ENCODE peak calls at places on chromosomes 4 and X, in four cellular contexts. L is colonic mucosa, J is fibroblast of pulmonary artery, H is neural progenitor cell. Y is an unnamed sample.

GRCh38 chr4:83114576-83114975 is at the start of gene PLAC8:
- DNase-seq in L (peak), J (no peak), H (no peak), Y (no peak)

GRCh38 chrX:125210146-125210545 is 109.5 kb upstream of the TEX13C start:
- DNase-seq in L (no peak), J (no peak), H (peak), Y (no peak)

GRCh38 chr4:7398104-7398423 is 36.7 kb downstream of the PSAPL1 start:
- DNase-seq in L (no peak), J (peak), H (no peak), Y (no peak)

GRCh38 chrX:48753708-48754107 is 7.8 kb upstream of the GLOD5 start:
- DNase-seq in L (no peak), J (no peak), H (no peak), Y (no peak)

GRCh38 chrX:119218198-119218597 is 17.9 kb upstream of the PGRMC1 start:
- DNase-seq in L (no peak), J (peak), H (no peak), Y (no peak)

GRCh38 chr4:109600431-109600830 is 40.4 kb downstream of the MCUB start:
- DNase-seq in L (no peak), J (no peak), H (no peak), Y (no peak)

GRCh38 chr4:52126946-52127345 is 75.8 kb downstream of the SPATA18 start:
- DNase-seq in L (no peak), J (peak), H (no peak), Y (no peak)

GRCh38 chr4:20681263-20681662 is 19.0 kb upstream of the PACRGL start:
- DNase-seq in L (no peak), J (no peak), H (no peak), Y (no peak)

GRCh38 chrX:38052096-38052495 is 45.7 kb downstream of the SYTL5 start:
- DNase-seq in L (no peak), J (peak), H (no peak), Y (peak)

GRCh38 chrX:108036298-108036973 is 8.4 kb upstream of the VSIG1 start:
- DNase-seq in L (peak), J (peak), H (no peak), Y (peak)

GRCh38 chr4:55157559-55158277 is 32.3 kb upstream of the KDR start:
- DNase-seq in L (no peak), J (no peak), H (no peak), Y (no peak)

GRCh38 chr4:47704693-47705325 is 133.1 kb downstream of the CORIN start:
- DNase-seq in L (no peak), J (peak), H (peak), Y (no peak)

GRCh38 chr4:7904942-7905341 is 34.7 kb downstream of the AFAP1 start:
- DNase-seq in L (no peak), J (peak), H (no peak), Y (peak)

GRCh38 chrX:15151267-15152196 is 118.4 kb downstream of the ASB9 start:
- DNase-seq in L (no peak), J (no peak), H (no peak), Y (no peak)

GRCh38 chr4:1447676-1448588 is 41.7 kb upstream of the NKX1-1 start:
- DNase-seq in L (no peak), J (no peak), H (no peak), Y (no peak)

GRCh38 chr4:74539043-74539790 is 94.3 kb downstream of the AREG start:
- DNase-seq in L (no peak), J (peak), H (no peak), Y (no peak)

GRCh38 chr4:48296330-48296729 is 26.7 kb upstream of the TEC start:
- DNase-seq in L (no peak), J (no peak), H (no peak), Y (no peak)

GRCh38 chrX:10071451-10072163 is 85.2 kb upstream of the CLCN4 start:
- DNase-seq in L (no peak), J (peak), H (no peak), Y (no peak)

GRCh38 chrX:123167621-123168020 is 16.5 kb upstream of the GRIA3 start:
- DNase-seq in L (no peak), J (no peak), H (no peak), Y (no peak)

GRCh38 chr4:18021470-18021719 is 160 bp downstream of the LCORL start:
- DNase-seq in L (no peak), J (no peak), H (no peak), Y (no peak)

GRCh38 chrX:19744231-19744630 is 143.2 kb downstream of the SH3KBP1 start:
- DNase-seq in L (no peak), J (no peak), H (no peak), Y (no peak)

GRCh38 chr4:152234571-152234970 is 301.3 kb downstream of the FBXW7 start:
- DNase-seq in L (no peak), J (no peak), H (no peak), Y (no peak)

GRCh38 chr4:106316773-106317409 is 541 bp downstream of the AIMP1 start:
- DNase-seq in L (no peak), J (peak), H (peak), Y (no peak)

GRCh38 chr4:126839066-126839465 is 793.7 kb upstream of the INTU start:
- DNase-seq in L (no peak), J (peak), H (no peak), Y (peak)

GRCh38 chr4:100287569-100287968 is 97.3 kb upstream of the DDIT4L start:
- DNase-seq in L (no peak), J (no peak), H (no peak), Y (no peak)

GRCh38 chr4:2303121-2303685 is 41.3 kb upstream of the MXD4 start:
- DNase-seq in L (peak), J (no peak), H (no peak), Y (no peak)

GRCh38 chr4:53863731-53864130 is 200.7 kb downstream of the CHIC2 start:
- DNase-seq in L (no peak), J (no peak), H (no peak), Y (no peak)

GRCh38 chrX:101803451-101803850 is 128.4 kb downstream of the ZMAT1 start:
- DNase-seq in L (no peak), J (peak), H (peak), Y (peak)

GRCh38 chrX:116277391-116277790 is 106.8 kb downstream of the AGTR2 start:
- DNase-seq in L (no peak), J (no peak), H (no peak), Y (no peak)

GRCh38 chr4:19317377-19317776 is 934.3 kb upstream of the SLIT2 start:
- DNase-seq in L (no peak), J (no peak), H (no peak), Y (no peak)

GRCh38 chr4:46124773-46125172 is 919 bp upstream of the GABRG1 start:
- DNase-seq in L (no peak), J (no peak), H (peak), Y (no peak)

GRCh38 chrX:78029663-78030062 is 60.2 kb upstream of the PGAM4 start:
- DNase-seq in L (peak), J (peak), H (peak), Y (no peak)

GRCh38 chr4:153227501-153227900 is 23.3 kb downstream of the TRIM2 start:
- DNase-seq in L (no peak), J (no peak), H (peak), Y (no peak)

GRCh38 chr4:165439981-165440380 is 61.2 kb downstream of the CPE start:
- DNase-seq in L (no peak), J (no peak), H (no peak), Y (no peak)

GRCh38 chr4:119589165-119589564 is 39.4 kb downstream of the PDE5A start:
- DNase-seq in L (no peak), J (no peak), H (no peak), Y (no peak)

DNA sequence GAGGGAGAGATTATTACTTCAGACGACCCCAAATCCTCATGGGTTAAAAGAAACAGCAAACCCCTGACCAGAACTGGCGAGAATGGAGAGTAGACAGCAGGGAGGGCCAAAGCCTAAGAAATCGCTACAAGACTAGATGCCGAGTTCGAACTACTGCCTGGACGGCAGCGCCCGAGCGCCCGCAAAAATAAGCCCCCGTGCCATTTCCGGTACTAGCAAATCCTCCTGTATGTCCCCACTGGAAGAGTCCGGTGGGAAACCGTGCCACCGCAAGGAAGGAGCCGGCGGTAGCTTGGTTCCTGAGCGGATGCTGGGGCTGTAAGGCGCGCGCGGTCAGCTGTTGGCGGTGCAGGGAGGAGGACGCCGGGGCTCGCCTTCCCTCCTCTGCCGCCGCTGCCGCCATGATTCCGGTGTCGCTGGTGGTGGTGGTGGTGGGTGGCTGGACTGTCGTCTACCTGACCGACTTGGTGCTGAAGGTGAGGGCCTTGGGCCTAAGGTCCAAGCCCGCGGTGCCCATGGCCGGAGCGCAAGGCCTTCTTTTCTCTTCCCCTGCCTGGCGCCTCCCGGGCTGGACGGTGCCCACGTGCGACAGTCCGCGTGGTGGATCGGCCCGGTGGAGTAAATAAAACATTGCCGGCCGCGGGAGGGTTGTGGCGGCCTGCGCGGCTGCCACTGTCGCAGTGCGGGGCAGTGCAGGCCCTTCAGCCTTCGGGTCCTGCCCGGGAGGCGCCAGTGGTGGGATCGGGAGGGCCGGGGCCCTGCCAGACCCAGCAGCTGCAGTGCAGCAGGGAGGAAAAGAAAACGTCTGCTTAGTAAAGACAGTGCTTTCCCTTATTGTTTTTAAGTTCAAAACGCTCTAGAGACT is at the start of gene MBTPS2:
- DNase-seq in L (peak), J (peak), H (peak), Y (peak)
- TF ChIP-seq CTCF in L (no peak), J (peak), H (peak), Y (peak)

GRCh38 chr4:37781134-37781455 is 45.4 kb upstream of the PGM2 start:
- DNase-seq in L (no peak), J (no peak), H (no peak), Y (no peak)

GRCh38 chr4:37780444-37781133 is 45.9 kb upstream of the PGM2 start:
- DNase-seq in L (no peak), J (peak), H (peak), Y (no peak)
- TF ChIP-seq CTCF in L (no peak), J (peak), H (no peak), Y (no peak)

GRCh38 chrX:150486011-150486410 is 82.4 kb upstream of the MTM1 start:
- DNase-seq in L (peak), J (peak), H (peak), Y (no peak)
- TF ChIP-seq CTCF in L (peak), J (peak), H (peak), Y (peak)

GRCh38 chrX:41180194-41180902 is 95.1 kb downstream of the USP9X start:
- DNase-seq in L (peak), J (peak), H (peak), Y (peak)
- TF ChIP-seq CTCF in L (peak), J (peak), H (peak), Y (peak)

DNA sequence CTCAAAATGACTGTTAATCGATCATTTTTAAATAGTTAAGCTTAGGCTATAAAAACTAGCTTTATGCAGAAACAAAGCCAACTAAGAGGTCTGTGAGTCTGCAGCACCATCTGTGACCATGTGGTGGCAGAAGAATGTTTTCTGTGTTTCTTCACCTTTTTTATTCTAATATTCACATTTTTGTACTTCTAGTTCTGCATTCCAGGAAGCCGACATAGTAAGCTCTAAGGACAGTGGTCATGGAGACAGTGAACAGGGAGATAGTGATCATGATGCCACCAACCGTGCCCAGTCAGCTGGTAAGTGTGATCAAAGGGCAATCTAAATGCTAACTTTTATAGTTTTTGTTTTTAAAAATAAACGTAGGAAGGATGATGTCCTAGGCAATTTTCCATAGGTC is 5.6 kb downstream of the PCDH10 start:
- DNase-seq in L (no peak), J (peak), H (peak), Y (no peak)
- TF ChIP-seq CTCF in L (no peak), J (peak), H (peak), Y (peak)

GRCh38 chr4:95415346-95415771 is 133.4 kb downstream of the UNC5C start:
- DNase-seq in L (no peak), J (peak), H (no peak), Y (no peak)
- TF ChIP-seq CTCF in L (no peak), J (no peak), H (no peak), Y (no peak)

Y was measured in AG04449.